ENCODE peak calls at places on chromosomes 11 and 22, in seven cellular contexts. B is H9, Z is neuronal stem cell, E is mesendoderm, F is H1, O is IMR-90, D is trophoblast cell. W is an unnamed sample.

GRCh38 chr22:41478891-41479521 is 10.1 kb downstream of the ACO2 start:
- DNase-seq in B (no peak), Z (no peak), E (no peak), F (no peak), O (peak), D (no peak), W (peak)

GRCh38 chr11:64735860-64736259 is 8.1 kb downstream of the RASGRP2 start:
- DNase-seq in B (no peak), Z (no peak), E (no peak), F (no peak), O (no peak), D (no peak), W (no peak)

GRCh38 chr11:66835762-66836405 is 7.4 kb upstream of the RCE1 start:
- DNase-seq in B (no peak), Z (no peak), E (no peak), F (no peak), O (peak), D (no peak), W (peak)

GRCh38 chr11:134866215-134866614 is 454.2 kb upstream of the B3GAT1 start:
- DNase-seq in B (no peak), Z (no peak), E (no peak), F (no peak), O (no peak), D (no peak), W (no peak)

GRCh38 chr22:39435616-39436015 is 21.2 kb upstream of the MGAT3 start:
- DNase-seq in B (no peak), Z (no peak), E (no peak), F (no peak), O (no peak), D (no peak), W (no peak)

GRCh38 chr11:7982582-7983119 is 4.5 kb upstream of the EIF3F start:
- DNase-seq in B (no peak), Z (no peak), E (no peak), F (no peak), O (no peak), D (no peak), W (no peak)

GRCh38 chr22:46931414-46931813 is 169.0 kb downstream of the TBC1D22A start:
- DNase-seq in B (no peak), Z (no peak), E (peak), F (no peak), O (no peak), D (peak), W (peak)

GRCh38 chr11:84914511-84914910 is 712.6 kb downstream of the DLG2 start:
- DNase-seq in B (no peak), Z (no peak), E (no peak), F (no peak), O (no peak), D (no peak), W (no peak)

GRCh38 chr11:105139669-105140068 is at the start of gene CARD18:
- DNase-seq in B (no peak), Z (no peak), E (no peak), F (no peak), O (no peak), D (no peak), W (no peak)

GRCh38 chr11:26335903-26336302 is 4.0 kb downstream of the ANO3 start:
- DNase-seq in B (no peak), Z (no peak), E (no peak), F (no peak), O (no peak), D (no peak), W (no peak)

GRCh38 chr11:11972148-11972547 is 36.3 kb downstream of the DKK3 start:
- DNase-seq in B (no peak), Z (no peak), E (no peak), F (no peak), O (no peak), D (no peak), W (no peak)

GRCh38 chr11:33842236-33842915 is 49.5 kb downstream of the LMO2 start:
- DNase-seq in B (no peak), Z (no peak), E (no peak), F (no peak), O (no peak), D (peak), W (no peak)

GRCh38 chr22:42080287-42080686 is 787 bp downstream of the SMDT1 start:
- DNase-seq in B (no peak), Z (no peak), E (peak), F (no peak), O (peak), D (peak), W (peak)

GRCh38 chr11:120581317-120581716 is 69.8 kb downstream of the GRIK4 start:
- DNase-seq in B (no peak), Z (no peak), E (no peak), F (no peak), O (no peak), D (no peak), W (peak)

GRCh38 chr11:67404515-67405195 is 772 bp downstream of the TBC1D10C start:
- DNase-seq in B (no peak), Z (no peak), E (no peak), F (no peak), O (no peak), D (no peak), W (no peak)

GRCh38 chr11:19508166-19508565 is 204.5 kb upstream of the NAV2 start:
- DNase-seq in B (no peak), Z (no peak), E (peak), F (no peak), O (peak), D (peak), W (peak)

GRCh38 chr11:12731841-12732336 is 57.7 kb downstream of the TEAD1 start:
- DNase-seq in B (no peak), Z (no peak), E (peak), F (no peak), O (peak), D (no peak), W (peak)

GRCh38 chr22:46537946-46538815 is 761 bp upstream of the CELSR1 start:
- DNase-seq in B (peak), Z (peak), E (peak), F (no peak), O (peak), D (peak), W (no peak)

GRCh38 chr22:36577019-36577418 is 48.1 kb upstream of the EIF3D start:
- DNase-seq in B (no peak), Z (no peak), E (no peak), F (no peak), O (peak), D (peak), W (peak)

GRCh38 chr22:27115816-27116256 is 458.4 kb downstream of the MIAT start:
- DNase-seq in B (no peak), Z (no peak), E (peak), F (no peak), O (peak), D (peak), W (peak)

GRCh38 chr11:73246303-73246702 is 25.8 kb upstream of the P2RY6 start:
- DNase-seq in B (peak), Z (no peak), E (no peak), F (no peak), O (no peak), D (no peak), W (no peak)

GRCh38 chr11:73252577-73253191 is 19.5 kb upstream of the P2RY6 start:
- DNase-seq in B (peak), Z (no peak), E (peak), F (no peak), O (no peak), D (no peak), W (no peak)

GRCh38 chr11:73248526-73249185 is 23.5 kb upstream of the P2RY6 start:
- DNase-seq in B (peak), Z (no peak), E (no peak), F (no peak), O (no peak), D (no peak), W (no peak)

GRCh38 chr11:73249304-73249703 is 22.8 kb upstream of the P2RY6 start:
- DNase-seq in B (peak), Z (no peak), E (no peak), F (no peak), O (peak), D (peak), W (no peak)

DNA sequence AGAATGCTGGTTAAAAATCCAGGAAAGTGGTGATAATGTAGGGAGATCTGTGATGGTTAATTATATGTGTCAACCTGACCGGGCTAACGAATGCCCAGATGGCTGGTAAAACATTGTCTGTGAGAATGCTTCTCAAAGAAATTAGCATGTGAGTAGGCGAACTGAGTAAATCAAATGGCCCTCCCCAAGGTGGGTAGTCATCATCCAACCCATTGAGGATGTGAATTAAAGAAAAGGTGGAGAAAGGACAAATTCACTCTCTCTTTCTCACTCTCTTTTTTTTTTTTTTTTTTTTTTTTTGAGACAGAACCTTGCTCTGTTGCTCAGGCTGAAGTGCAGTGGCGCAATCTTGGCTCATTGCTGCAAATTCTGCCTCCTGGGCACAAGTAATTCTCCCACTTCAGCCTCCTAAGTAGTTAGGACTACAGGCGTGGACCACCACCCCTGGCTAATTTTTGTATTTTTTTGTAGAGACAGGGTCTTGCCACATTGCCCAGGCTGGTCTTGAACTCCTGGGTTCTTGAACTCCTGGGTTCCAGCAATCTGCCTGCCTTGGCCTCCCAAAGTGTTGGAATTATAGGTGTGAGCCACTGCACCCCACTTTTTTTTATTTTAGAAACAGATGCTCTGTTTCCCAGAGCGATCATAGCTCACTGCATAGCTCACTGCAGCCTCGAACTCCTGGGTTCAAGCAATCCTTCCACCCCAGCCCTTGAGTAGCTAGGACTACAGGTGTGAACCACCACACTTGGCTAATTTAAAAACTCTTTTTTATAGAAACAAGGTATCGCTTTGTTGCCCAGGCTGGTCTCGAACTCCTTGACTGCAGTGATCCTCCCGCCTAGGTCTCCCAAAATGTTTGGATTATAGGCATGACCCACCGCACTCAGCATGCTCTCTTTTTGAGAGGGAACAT is 22.0 kb upstream of the P2RY6 start:
- DNase-seq in B (peak), Z (no peak), E (no peak), F (no peak), O (no peak), D (peak), W (no peak)
- H3K18ac ChIP-seq in B (no peak), Z (no peak), E (no peak), F (no peak), O (no peak), D (peak), W (no peak)

DNA sequence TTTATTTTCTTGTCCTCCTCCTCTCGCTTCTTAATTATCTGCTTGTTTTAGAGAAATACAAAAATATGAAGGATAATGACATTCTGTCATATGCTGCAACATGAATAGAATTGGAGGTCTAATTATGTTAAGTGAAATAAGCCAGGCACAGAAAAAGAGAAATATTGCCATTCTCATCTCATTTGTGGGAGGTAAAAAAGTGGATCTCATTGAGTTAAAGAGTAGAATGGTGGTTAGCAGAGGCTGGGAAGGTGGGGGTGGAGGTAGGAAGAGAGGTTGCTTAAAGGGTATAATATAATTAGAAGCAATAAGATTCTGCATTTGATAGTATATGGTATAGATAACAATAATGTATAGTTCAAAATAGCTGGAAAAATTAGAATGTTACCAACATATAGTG is 231.3 kb downstream of the JRKL start:
- DNase-seq in B (no peak), Z (no peak), E (no peak), F (no peak), O (no peak), D (no peak), W (no peak)
- H3K18ac ChIP-seq in B (no peak), Z (no peak), E (no peak), F (no peak), O (no peak), D (no peak), W (no peak)

DNA sequence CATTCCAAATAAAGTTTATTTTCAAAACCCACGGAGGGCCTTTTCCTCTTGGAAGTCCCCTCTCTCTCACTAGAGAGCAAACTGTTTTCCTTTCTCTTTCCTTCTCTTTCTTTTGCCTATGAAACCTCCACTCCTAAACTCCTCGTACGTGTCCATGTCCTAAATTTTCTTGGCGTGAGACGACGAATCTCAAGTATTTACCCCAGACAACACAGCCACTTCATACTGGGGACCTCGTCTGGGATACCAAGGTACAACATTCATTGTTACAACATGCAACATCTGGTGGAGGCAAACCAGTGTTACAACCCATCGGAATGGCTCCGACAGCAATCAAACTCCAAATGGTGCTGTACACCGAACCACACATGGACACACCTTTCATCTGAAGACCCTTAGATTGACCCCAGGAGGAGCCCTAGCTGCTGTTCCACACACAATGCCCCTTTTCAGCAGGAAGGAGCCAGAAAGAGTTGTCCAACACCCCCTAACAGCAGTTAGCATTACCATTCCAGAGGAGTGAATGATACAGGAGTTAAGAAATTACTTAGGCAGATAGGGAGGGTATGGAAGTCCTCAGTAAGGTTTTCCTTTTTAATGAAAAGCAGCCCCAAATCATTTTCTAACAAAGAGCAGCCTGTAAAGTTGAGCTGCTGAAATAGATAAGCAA is 108.2 kb downstream of the SGSM3 start:
- DNase-seq in B (no peak), Z (no peak), E (peak), F (no peak), O (no peak), D (peak), W (no peak)
- H3K18ac ChIP-seq in B (no peak), Z (no peak), E (peak), F (peak), O (peak), D (no peak), W (no peak)

GRCh38 chr22:38180841-38181452 is 683 bp downstream of the PLA2G6 start:
- DNase-seq in B (no peak), Z (no peak), E (peak), F (no peak), O (no peak), D (peak), W (no peak)
- H3K18ac ChIP-seq in B (peak), Z (peak), E (peak), F (peak), O (peak), D (peak), W (peak)

GRCh38 chr11:15523576-15523975 is 408.9 kb downstream of the INSC start:
- DNase-seq in B (no peak), Z (no peak), E (no peak), F (no peak), O (no peak), D (no peak), W (no peak)
- H3K18ac ChIP-seq in B (no peak), Z (no peak), E (no peak), F (no peak), O (no peak), D (no peak), W (no peak)

GRCh38 chr11:126113963-126114362 is 51.3 kb upstream of the CDON start:
- DNase-seq in B (no peak), Z (no peak), E (no peak), F (no peak), O (no peak), D (no peak), W (no peak)

GRCh38 chr11:126115253-126115540 is 52.5 kb upstream of the CDON start:
- DNase-seq in B (no peak), Z (no peak), E (no peak), F (no peak), O (no peak), D (no peak), W (peak)

GRCh38 chr11:126114486-126115252 is 52.0 kb upstream of the CDON start:
- DNase-seq in B (no peak), Z (no peak), E (no peak), F (no peak), O (peak), D (no peak), W (peak)

GRCh38 chr11:126113515-126113957 is 50.9 kb upstream of the CDON start:
- DNase-seq in B (no peak), Z (no peak), E (peak), F (no peak), O (peak), D (peak), W (peak)

GRCh38 chr11:126115820-126116319 is 53.2 kb upstream of the CDON start:
- DNase-seq in B (no peak), Z (no peak), E (peak), F (no peak), O (peak), D (peak), W (peak)
- H3K18ac ChIP-seq in B (no peak), Z (peak), E (no peak), F (no peak), O (no peak), D (no peak), W (peak)

GRCh38 chr11:122213111-122213510 is 97.1 kb upstream of the BLID start:
- DNase-seq in B (no peak), Z (no peak), E (no peak), F (no peak), O (no peak), D (no peak), W (no peak)
- H3K18ac ChIP-seq in B (no peak), Z (peak), E (no peak), F (no peak), O (peak), D (no peak), W (no peak)

DNA sequence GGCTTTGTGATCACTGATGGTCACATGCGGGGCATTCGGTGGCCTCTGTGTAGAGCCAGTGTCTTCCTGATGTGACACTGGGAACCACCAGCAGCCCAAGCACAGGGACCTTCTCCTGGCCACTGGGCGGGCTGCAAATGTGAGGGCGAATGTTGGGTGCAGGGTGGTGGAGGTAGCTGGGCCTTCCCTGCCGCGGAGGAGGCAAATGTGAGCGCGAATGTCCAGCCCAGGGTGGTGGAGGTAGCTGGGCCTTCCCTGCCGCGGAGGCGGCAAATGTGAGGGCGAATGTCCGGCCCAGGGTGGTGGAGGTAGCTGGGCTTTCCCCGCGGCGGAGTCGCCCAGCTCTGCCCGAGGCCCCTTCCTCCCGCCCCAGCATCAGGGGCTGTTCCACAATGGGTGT is 23.3 kb downstream of the PTDSS2 start:
- DNase-seq in B (no peak), Z (no peak), E (no peak), F (no peak), O (no peak), D (no peak), W (no peak)
- H3K18ac ChIP-seq in B (no peak), Z (peak), E (no peak), F (no peak), O (no peak), D (peak), W (no peak)

GRCh38 chr11:125381499-125381898 is 114.6 kb downstream of the FEZ1 start:
- DNase-seq in B (no peak), Z (no peak), E (no peak), F (no peak), O (no peak), D (no peak), W (no peak)
- H3K18ac ChIP-seq in B (no peak), Z (no peak), E (no peak), F (no peak), O (no peak), D (no peak), W (no peak)

GRCh38 chr22:20115691-20116375 is at the start of gene RANBP1:
- DNase-seq in B (no peak), Z (no peak), E (no peak), F (no peak), O (no peak), D (no peak), W (no peak)
- H3K18ac ChIP-seq in B (peak), Z (peak), E (no peak), F (peak), O (peak), D (peak), W (peak)

W was measured in mesenchymal stem cell.